ENCODE peak calls at places on chromosomes 13 and 19, in eight cellular contexts. One of them, this sample, is unnamed.

GRCh38 chr13:73168226-73168992 is 109.6 kb downstream of the KLF5 start:
- DNase-seq in DND-41: no peak
- DNase-seq in IMR-90: peak; percentile 45
- DNase-seq in endothelial cell of umbilical vein: peak; percentile 20
- DNase-seq in endodermal cell: no peak
- DNase-seq in HCT116: no peak
- DNase-seq in fibroblast of lung: peak; percentile 75
- DNase-seq in keratinocyte: peak; percentile 52
- DNase-seq in this sample: no peak

GRCh38 chr19:54415208-54415900 is at the start of gene TTYH1:
- DNase-seq in DND-41: no peak
- DNase-seq in IMR-90: no peak
- DNase-seq in endothelial cell of umbilical vein: no peak
- DNase-seq in endodermal cell: peak; percentile 84
- DNase-seq in HCT116: no peak
- DNase-seq in fibroblast of lung: no peak
- DNase-seq in keratinocyte: no peak
- DNase-seq in this sample: peak; percentile 78

GRCh38 chr13:84925443-84925842 is 873.8 kb downstream of the SLITRK6 start:
- DNase-seq in DND-41: no peak
- DNase-seq in IMR-90: peak; percentile 49
- DNase-seq in endothelial cell of umbilical vein: no peak
- DNase-seq in endodermal cell: no peak
- DNase-seq in HCT116: no peak
- DNase-seq in fibroblast of lung: peak; percentile 27
- DNase-seq in keratinocyte: peak; percentile 2
- DNase-seq in this sample: no peak

GRCh38 chr13:36193151-36193855 is 21.1 kb downstream of the SOHLH2 start:
- DNase-seq in DND-41: no peak
- DNase-seq in IMR-90: no peak
- DNase-seq in endothelial cell of umbilical vein: no peak
- DNase-seq in endodermal cell: no peak
- DNase-seq in HCT116: no peak
- DNase-seq in fibroblast of lung: peak; percentile 49
- DNase-seq in keratinocyte: peak; percentile 13
- DNase-seq in this sample: no peak

GRCh38 chr19:30842926-30843325 is 470.7 kb downstream of the ZNF536 start:
- DNase-seq in DND-41: no peak
- DNase-seq in IMR-90: no peak
- DNase-seq in endothelial cell of umbilical vein: no peak
- DNase-seq in endodermal cell: no peak
- DNase-seq in HCT116: no peak
- DNase-seq in fibroblast of lung: no peak
- DNase-seq in keratinocyte: no peak
- DNase-seq in this sample: no peak

GRCh38 chr19:8576273-8576993 is 809 bp downstream of the MYO1F start:
- DNase-seq in DND-41: no peak
- DNase-seq in IMR-90: no peak
- DNase-seq in endothelial cell of umbilical vein: no peak
- DNase-seq in endodermal cell: no peak
- DNase-seq in HCT116: no peak
- DNase-seq in fibroblast of lung: no peak
- DNase-seq in keratinocyte: no peak
- DNase-seq in this sample: no peak

GRCh38 chr13:94641432-94641941 is 39.8 kb downstream of the GPR180 start:
- DNase-seq in DND-41: no peak
- DNase-seq in IMR-90: peak; percentile 86
- DNase-seq in endothelial cell of umbilical vein: peak; percentile 86
- DNase-seq in endodermal cell: no peak
- DNase-seq in HCT116: no peak
- DNase-seq in fibroblast of lung: peak; percentile 76
- DNase-seq in keratinocyte: peak; percentile 57
- DNase-seq in this sample: no peak

GRCh38 chr19:18541992-18542935 is 1.1 kb downstream of the FKBP8 start:
- DNase-seq in DND-41: no peak
- DNase-seq in IMR-90: no peak
- DNase-seq in endothelial cell of umbilical vein: no peak
- DNase-seq in endodermal cell: peak; percentile 69
- DNase-seq in HCT116: no peak
- DNase-seq in fibroblast of lung: no peak
- DNase-seq in keratinocyte: no peak
- DNase-seq in this sample: peak; percentile 50

GRCh38 chr19:51123381-51124186 is 1.1 kb upstream of the SIGLEC9 start:
- DNase-seq in DND-41: peak; percentile 26
- DNase-seq in IMR-90: no peak
- DNase-seq in endothelial cell of umbilical vein: no peak
- DNase-seq in endodermal cell: no peak
- DNase-seq in HCT116: no peak
- DNase-seq in fibroblast of lung: no peak
- DNase-seq in keratinocyte: no peak
- DNase-seq in this sample: no peak

GRCh38 chr13:32261567-32261966 is 53.6 kb downstream of the ZAR1L start:
- DNase-seq in DND-41: no peak
- DNase-seq in IMR-90: peak; percentile 92
- DNase-seq in endothelial cell of umbilical vein: peak; percentile 99
- DNase-seq in endodermal cell: no peak
- DNase-seq in HCT116: no peak
- DNase-seq in fibroblast of lung: peak; percentile 95
- DNase-seq in keratinocyte: peak; percentile 28
- DNase-seq in this sample: no peak

GRCh38 chr13:51346397-51346796 is 6.9 kb downstream of the SERPINE3 start:
- DNase-seq in DND-41: no peak
- DNase-seq in IMR-90: no peak
- DNase-seq in endothelial cell of umbilical vein: no peak
- DNase-seq in endodermal cell: peak; percentile 55
- DNase-seq in HCT116: no peak
- DNase-seq in fibroblast of lung: no peak
- DNase-seq in keratinocyte: no peak
- DNase-seq in this sample: no peak

GRCh38 chr13:108662528-108662927 is 33.1 kb downstream of the MYO16 start:
- DNase-seq in DND-41: no peak
- DNase-seq in IMR-90: no peak
- DNase-seq in endothelial cell of umbilical vein: no peak
- DNase-seq in endodermal cell: peak; percentile 58
- DNase-seq in HCT116: no peak
- DNase-seq in fibroblast of lung: no peak
- DNase-seq in keratinocyte: no peak
- DNase-seq in this sample: no peak

GRCh38 chr13:108657520-108657919 is 28.1 kb downstream of the MYO16 start:
- DNase-seq in DND-41: no peak
- DNase-seq in IMR-90: no peak
- DNase-seq in endothelial cell of umbilical vein: no peak
- DNase-seq in endodermal cell: no peak
- DNase-seq in HCT116: no peak
- DNase-seq in fibroblast of lung: no peak
- DNase-seq in keratinocyte: no peak
- DNase-seq in this sample: no peak

DNA sequence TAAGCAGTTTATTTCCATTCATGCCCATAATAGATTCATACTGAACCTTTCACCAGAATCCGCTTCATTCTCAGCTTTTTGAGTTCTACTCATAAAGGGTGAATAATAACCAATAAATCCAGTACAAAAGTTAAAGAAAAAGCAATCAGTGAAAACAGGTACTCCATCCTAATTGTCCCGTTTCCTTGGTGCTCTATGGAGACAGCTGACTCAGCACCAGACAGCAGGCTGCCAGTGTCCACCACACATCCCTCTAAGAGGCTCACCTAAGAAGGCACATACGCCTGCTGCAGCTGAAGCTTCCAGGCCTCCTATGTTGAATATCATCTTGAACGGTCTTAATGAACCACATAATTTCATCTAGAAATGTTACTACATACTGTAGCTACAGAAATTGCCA is 27.3 kb downstream of the MYO16 start:
- DNase-seq in DND-41: no peak
- DNase-seq in IMR-90: no peak
- DNase-seq in endothelial cell of umbilical vein: no peak
- DNase-seq in endodermal cell: no peak
- DNase-seq in HCT116: no peak
- DNase-seq in fibroblast of lung: no peak
- DNase-seq in keratinocyte: no peak
- DNase-seq in this sample: no peak
- H3K4me3 ChIP-seq in DND-41: no peak overlapping the region
- H3K4me3 ChIP-seq in IMR-90: no peak overlapping the region
- H3K4me3 ChIP-seq in endothelial cell of umbilical vein: no peak overlapping the region
- H3K4me3 ChIP-seq in endodermal cell: no peak overlapping the region
- H3K4me3 ChIP-seq in HCT116: no peak overlapping the region
- H3K4me3 ChIP-seq in fibroblast of lung: no peak overlapping the region
- H3K4me3 ChIP-seq in keratinocyte: no peak overlapping the region
- H3K4me3 ChIP-seq in this sample: no peak overlapping the region

GRCh38 chr19:44164327-44164672 is 600 bp upstream of the ZNF226 start:
- DNase-seq in DND-41: no peak
- DNase-seq in IMR-90: no peak
- DNase-seq in endothelial cell of umbilical vein: no peak
- DNase-seq in endodermal cell: no peak
- DNase-seq in HCT116: no peak
- DNase-seq in fibroblast of lung: no peak
- DNase-seq in keratinocyte: no peak
- DNase-seq in this sample: peak; percentile 2
- H3K9ac ChIP-seq in DND-41: peak overlapping the region; percentile 71
- H3K9ac ChIP-seq in IMR-90: no peak overlapping the region
- H3K9ac ChIP-seq in endothelial cell of umbilical vein: peak overlapping the region; percentile 5
- H3K9ac ChIP-seq in endodermal cell: peak overlapping the region; percentile 69
- H3K9ac ChIP-seq in HCT116: peak overlapping the region; percentile 68
- H3K9ac ChIP-seq in fibroblast of lung: no peak overlapping the region
- H3K9ac ChIP-seq in keratinocyte: no peak overlapping the region
- H3K9ac ChIP-seq in this sample: no peak overlapping the region

DNA sequence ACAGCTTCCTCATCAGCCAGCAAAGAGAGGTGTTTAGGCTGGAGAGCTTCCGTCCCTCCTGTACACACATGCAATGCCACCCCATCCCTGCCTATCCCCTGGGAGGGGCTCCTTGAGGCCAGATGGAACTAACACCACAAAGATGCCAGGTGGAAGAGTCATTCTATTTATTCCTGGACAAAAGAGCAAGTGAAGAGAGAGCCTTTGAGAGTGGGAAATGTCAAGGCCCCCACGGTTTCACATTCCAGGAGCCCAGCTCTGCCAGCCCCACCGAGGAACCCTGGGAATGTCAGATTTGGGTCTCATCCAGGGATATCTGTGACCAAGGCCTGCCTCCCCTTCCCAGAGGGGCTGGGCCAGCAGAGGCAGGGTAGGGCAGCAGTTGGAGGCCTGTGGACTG is 30.8 kb upstream of the IGFL1 start:
- DNase-seq in DND-41: no peak
- DNase-seq in IMR-90: no peak
- DNase-seq in endothelial cell of umbilical vein: no peak
- DNase-seq in endodermal cell: no peak
- DNase-seq in HCT116: no peak
- DNase-seq in fibroblast of lung: peak; percentile 49
- DNase-seq in keratinocyte: no peak
- DNase-seq in this sample: no peak
- H3K27me3 ChIP-seq in DND-41: peaks cover 12% of the 10 kb centered on the region
- H3K27me3 ChIP-seq in IMR-90: peaks cover 58% of the 10 kb centered on the region
- H3K27me3 ChIP-seq in endothelial cell of umbilical vein: no peaks in the 10 kb centered on the region
- H3K27me3 ChIP-seq in endodermal cell: no peaks in the 10 kb centered on the region
- H3K27me3 ChIP-seq in HCT116: peaks cover 5% of the 10 kb centered on the region
- H3K27me3 ChIP-seq in fibroblast of lung: peaks cover 8% of the 10 kb centered on the region
- H3K27me3 ChIP-seq in keratinocyte: no peaks in the 10 kb centered on the region
- H3K27me3 ChIP-seq in this sample: no peaks in the 10 kb centered on the region

DNA sequence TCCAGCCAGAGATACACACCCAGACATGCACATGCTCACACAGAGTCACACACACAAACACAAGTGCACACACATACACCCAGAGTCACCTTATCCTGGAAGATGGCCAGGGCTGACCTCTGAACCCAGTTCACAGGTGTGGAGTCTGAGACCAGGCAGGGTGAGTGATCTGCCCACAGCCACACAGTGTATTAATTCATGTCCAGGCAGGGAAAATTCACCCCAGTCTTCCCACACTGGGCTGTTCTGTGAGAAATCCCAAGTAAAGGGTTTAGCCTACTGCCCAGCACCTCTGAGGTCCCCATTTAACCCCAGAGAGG is 2.0 kb downstream of the POU2F2 start:
- DNase-seq in DND-41: no peak
- DNase-seq in IMR-90: no peak
- DNase-seq in endothelial cell of umbilical vein: no peak
- DNase-seq in endodermal cell: no peak
- DNase-seq in HCT116: no peak
- DNase-seq in fibroblast of lung: no peak
- DNase-seq in keratinocyte: peak; percentile 52
- DNase-seq in this sample: no peak
- H3K4me3 ChIP-seq in DND-41: no peak overlapping the region
- H3K4me3 ChIP-seq in IMR-90: no peak overlapping the region
- H3K4me3 ChIP-seq in endothelial cell of umbilical vein: no peak overlapping the region
- H3K4me3 ChIP-seq in endodermal cell: no peak overlapping the region
- H3K4me3 ChIP-seq in HCT116: no peak overlapping the region
- H3K4me3 ChIP-seq in fibroblast of lung: no peak overlapping the region
- H3K4me3 ChIP-seq in keratinocyte: peak overlapping the region; percentile 52
- H3K4me3 ChIP-seq in this sample: no peak overlapping the region

GRCh38 chr19:16590876-16591802 is 18.9 kb upstream of the SLC35E1 start:
- DNase-seq in DND-41: no peak
- DNase-seq in IMR-90: no peak
- DNase-seq in endothelial cell of umbilical vein: no peak
- DNase-seq in endodermal cell: no peak
- DNase-seq in HCT116: no peak
- DNase-seq in fibroblast of lung: no peak
- DNase-seq in keratinocyte: no peak
- DNase-seq in this sample: no peak
- H3K9ac ChIP-seq in DND-41: no peak overlapping the region
- H3K9ac ChIP-seq in IMR-90: no peak overlapping the region
- H3K9ac ChIP-seq in endothelial cell of umbilical vein: no peak overlapping the region
- H3K9ac ChIP-seq in endodermal cell: no peak overlapping the region
- H3K9ac ChIP-seq in HCT116: no peak overlapping the region
- H3K9ac ChIP-seq in fibroblast of lung: no peak overlapping the region
- H3K9ac ChIP-seq in keratinocyte: no peak overlapping the region
- H3K9ac ChIP-seq in this sample: no peak overlapping the region

GRCh38 chr19:4582980-4583842 is 23.7 kb upstream of the SEMA6B start:
- DNase-seq in DND-41: no peak
- DNase-seq in IMR-90: no peak
- DNase-seq in endothelial cell of umbilical vein: no peak
- DNase-seq in endodermal cell: peak; percentile 42
- DNase-seq in HCT116: no peak
- DNase-seq in fibroblast of lung: no peak
- DNase-seq in keratinocyte: no peak
- DNase-seq in this sample: no peak
- H3K27me3 ChIP-seq in DND-41: peaks cover 40% of the 10 kb centered on the region
- H3K27me3 ChIP-seq in IMR-90: peaks cover 64% of the 10 kb centered on the region
- H3K27me3 ChIP-seq in endothelial cell of umbilical vein: no peaks in the 10 kb centered on the region
- H3K27me3 ChIP-seq in endodermal cell: peaks cover 27% of the 10 kb centered on the region
- H3K27me3 ChIP-seq in HCT116: no peaks in the 10 kb centered on the region
- H3K27me3 ChIP-seq in fibroblast of lung: peaks cover 50% of the 10 kb centered on the region
- H3K27me3 ChIP-seq in keratinocyte: peaks cover 45% of the 10 kb centered on the region
- H3K27me3 ChIP-seq in this sample: peaks cover 14% of the 10 kb centered on the region

DNA sequence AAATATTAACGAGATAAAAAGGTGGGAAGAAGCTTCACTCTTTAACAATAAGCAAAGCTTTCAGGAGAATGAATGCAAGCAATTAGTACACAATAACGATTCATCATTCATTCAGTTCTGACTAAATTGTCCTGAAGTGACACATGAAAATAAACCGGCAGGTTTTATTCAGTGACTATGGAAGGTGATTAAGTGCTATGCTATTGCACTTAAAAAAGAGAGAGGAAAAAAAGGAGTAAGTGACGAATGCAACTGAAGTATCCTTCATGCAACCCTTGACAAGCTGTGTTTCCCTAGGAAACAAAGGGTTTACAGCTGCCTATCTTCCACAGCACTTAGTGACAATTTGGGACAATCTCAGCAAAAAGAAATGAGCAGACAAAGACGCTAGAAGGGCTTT is 1.4 kb downstream of the LIG4 start:
- DNase-seq in DND-41: no peak
- DNase-seq in IMR-90: peak; percentile 31
- DNase-seq in endothelial cell of umbilical vein: no peak
- DNase-seq in endodermal cell: no peak
- DNase-seq in HCT116: no peak
- DNase-seq in fibroblast of lung: peak; percentile 71
- DNase-seq in keratinocyte: no peak
- DNase-seq in this sample: peak; percentile 13
- H3K4me3 ChIP-seq in DND-41: peak overlapping the region; percentile 60
- H3K4me3 ChIP-seq in IMR-90: peak overlapping the region; percentile 46
- H3K4me3 ChIP-seq in endothelial cell of umbilical vein: no peak overlapping the region
- H3K4me3 ChIP-seq in endodermal cell: peak overlapping the region; percentile 82
- H3K4me3 ChIP-seq in HCT116: no peak overlapping the region
- H3K4me3 ChIP-seq in fibroblast of lung: peak overlapping the region; percentile 61
- H3K4me3 ChIP-seq in keratinocyte: peak overlapping the region; percentile 53
- H3K4me3 ChIP-seq in this sample: peak overlapping the region; percentile 58